ENCODE peak calls at places on chromosomes 1 and 21, in ten cellular contexts. J, A, E, D, C, G, L, X, T and Q are unnamed samples.

GRCh38 chr1:112083487-112083886 is 94.0 kb upstream of the KCND3 start:
- DNase-seq in L (peak; percentile 2), J (no peak), E (no peak), D (no peak), A (peak; percentile 25), T (no peak), G (no peak), X (no peak), C (no peak), Q (peak; percentile 1)

GRCh38 chr1:203006948-203007871 is at the start of gene TMEM183A:
- DNase-seq in A (peak; percentile 97), T (peak; percentile 97), C (peak; percentile 98), L (peak; percentile 96), X (peak; percentile 92), G (peak; percentile 99), D (peak; percentile 94), J (peak; percentile 54), E (peak; percentile 97), Q (peak; percentile 96)

GRCh38 chr1:231442735-231443134 is 20.6 kb upstream of the EGLN1 start:
- DNase-seq in E (no peak), D (no peak), A (peak; percentile 11), T (no peak), G (no peak), J (no peak), L (no peak), X (no peak), C (peak; percentile 17), Q (no peak)

GRCh38 chr1:74498901-74499300 is 13.5 kb downstream of the LRRC53 start:
- DNase-seq in L (no peak), A (no peak), E (no peak), X (no peak), T (no peak), J (no peak), G (no peak), C (no peak), D (no peak), Q (no peak)

GRCh38 chr1:26913754-26914619 is at the start of gene NR0B2:
- DNase-seq in T (no peak), A (no peak), L (no peak), G (no peak), C (peak; percentile 20), J (no peak), D (no peak), E (peak; percentile 83), X (no peak), Q (no peak)

GRCh38 chr1:155509064-155509463 is 53.5 kb downstream of the ASH1L start:
- DNase-seq in A (no peak), D (no peak), T (no peak), L (no peak), C (no peak), J (no peak), E (no peak), G (no peak), X (no peak), Q (no peak)

GRCh38 chr1:53410691-53411090 is 48.5 kb upstream of the DMRTB1 start:
- DNase-seq in A (no peak), T (no peak), X (no peak), E (no peak), G (peak; percentile 37), C (no peak), L (no peak), J (no peak), D (no peak), Q (no peak)

GRCh38 chr1:201673093-201673492 is 134.2 kb downstream of the NAV1 start:
- DNase-seq in X (no peak), E (no peak), J (no peak), G (no peak), C (no peak), A (no peak), T (no peak), L (no peak), D (no peak), Q (no peak)

GRCh38 chr1:92484472-92485373 is 2.0 kb downstream of the GFI1 start:
- DNase-seq in E (peak; percentile 59), L (no peak), A (peak; percentile 14), X (no peak), T (no peak), J (no peak), G (no peak), C (peak; percentile 38), D (peak; percentile 56), Q (no peak)

GRCh38 chr1:210291786-210292275 is 36.9 kb upstream of the HHAT start:
- DNase-seq in X (no peak), J (peak; percentile 38), A (peak; percentile 87), G (no peak), C (no peak), L (peak; percentile 40), D (no peak), E (no peak), T (no peak), Q (peak; percentile 98)

GRCh38 chr1:43573066-43573799 is 42.5 kb downstream of the PTPRF start:
- DNase-seq in A (no peak), J (no peak), X (no peak), T (no peak), E (no peak), L (peak; percentile 86), D (no peak), G (no peak), C (no peak), Q (peak; percentile 56)

GRCh38 chr21:41947596-41948403 is 6.0 kb downstream of the C2CD2 start:
- DNase-seq in C (no peak), E (no peak), A (peak; percentile 55), L (peak; percentile 42), G (no peak), D (no peak), T (no peak), J (no peak), X (no peak), Q (no peak)

GRCh38 chr1:13782634-13782995 is 82.6 kb downstream of the PRDM2 start:
- DNase-seq in X (no peak), G (no peak), J (no peak), T (no peak), L (no peak), D (no peak), A (no peak), C (no peak), E (no peak), Q (no peak)

GRCh38 chr21:35025206-35026152 is 23.6 kb downstream of the RUNX1 start:
- DNase-seq in X (no peak), T (no peak), L (no peak), A (no peak), D (no peak), E (no peak), J (no peak), G (peak; percentile 74), C (no peak), Q (no peak)

DNA sequence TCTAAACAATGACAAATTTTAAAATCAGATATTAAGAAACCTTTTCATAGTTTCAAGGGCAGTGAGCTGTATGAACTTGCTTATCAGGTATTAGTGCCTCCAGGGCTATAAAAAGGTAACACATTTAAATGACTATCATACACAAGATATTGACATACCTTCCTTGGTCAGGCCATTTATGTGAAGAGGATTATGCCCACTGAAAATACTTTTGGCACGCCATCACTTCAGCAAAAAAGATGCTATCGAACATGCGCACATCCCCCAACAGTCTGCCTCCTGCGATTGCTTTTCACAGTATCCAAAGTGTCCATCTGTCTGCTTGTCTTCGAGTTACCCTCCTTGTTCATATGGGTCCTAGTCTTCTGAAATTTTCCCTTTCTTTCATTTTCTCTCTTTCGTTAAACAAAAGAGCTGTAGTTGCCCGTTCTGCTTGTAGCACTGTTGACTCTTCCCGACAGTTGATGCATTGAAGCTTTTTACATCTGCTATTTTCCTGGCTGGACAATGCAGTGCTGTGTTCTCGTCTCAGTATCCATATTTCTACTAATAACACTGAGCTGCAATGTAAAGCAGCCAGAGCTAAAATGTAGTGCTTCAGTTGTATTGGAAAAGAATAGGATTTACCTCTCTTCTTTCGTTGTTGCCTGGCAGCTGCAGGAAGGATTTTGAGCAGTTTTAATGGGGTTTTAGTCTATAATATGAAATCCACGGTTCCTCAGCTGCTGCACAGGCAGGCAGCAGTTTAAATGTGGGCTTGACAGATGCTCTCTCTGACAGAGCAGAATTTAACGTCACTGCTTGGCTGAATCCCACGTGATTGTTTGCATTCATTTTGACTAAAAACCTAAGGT is at the start of gene B3GALT2:
- DNase-seq in G (no peak), A (peak; percentile 59), E (peak; percentile 67), X (no peak), T (no peak), D (peak; percentile 11), J (no peak), C (no peak), L (peak; percentile 44), Q (no peak)
- H3K4me3 ChIP-seq in G (no peak within 1 kb of the TSS), A (peak within 1 kb of the TSS; percentile 53), E (no peak within 1 kb of the TSS), X (no peak within 1 kb of the TSS), T (peak within 1 kb of the TSS; percentile 35), D (peak within 1 kb of the TSS; percentile 10), J (peak within 1 kb of the TSS; percentile 45), C (no peak within 1 kb of the TSS), L (peak within 1 kb of the TSS; percentile 29), Q (peak within 1 kb of the TSS; percentile 32)

DNA sequence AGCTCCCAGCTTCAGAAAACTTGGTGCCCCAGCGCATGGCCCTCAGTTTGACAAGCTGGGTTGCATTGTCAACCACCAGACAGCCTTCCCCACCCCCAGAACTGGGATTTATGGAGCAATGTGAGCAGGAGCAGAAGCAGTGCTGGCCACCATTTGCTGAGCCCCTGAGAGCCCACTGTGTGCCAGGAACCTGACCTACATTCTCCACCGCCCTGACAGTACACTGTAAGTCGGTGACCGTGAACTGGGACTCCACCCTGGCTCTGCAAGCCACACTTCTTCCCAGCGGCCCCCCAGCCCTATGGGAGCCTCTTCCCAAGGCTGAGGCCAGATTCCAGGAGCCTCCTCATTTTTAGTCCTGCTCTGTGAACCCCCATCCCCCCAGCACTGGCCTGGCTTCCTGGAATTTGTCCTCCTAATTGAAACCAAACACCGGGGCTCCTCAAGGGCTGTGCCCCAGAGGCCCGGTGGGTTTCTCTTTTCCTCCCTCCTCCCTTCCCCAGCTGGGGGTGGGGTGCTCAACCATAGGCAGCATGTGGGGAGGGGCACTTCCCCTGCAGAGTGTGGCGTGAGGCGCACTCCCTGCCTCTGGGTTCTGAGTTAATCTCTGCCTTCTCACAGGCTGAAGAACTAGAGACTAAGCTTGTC is 67.7 kb upstream of the ACOT11 start:
- DNase-seq in L (no peak), T (no peak), E (no peak), X (no peak), D (no peak), J (no peak), A (no peak), G (no peak), C (no peak), Q (no peak)
- H3K4me3 ChIP-seq in L (no peak overlapping the region), T (no peak overlapping the region), E (no peak overlapping the region), X (no peak overlapping the region), D (no peak overlapping the region), J (no peak overlapping the region), A (no peak overlapping the region), G (no peak overlapping the region), C (no peak overlapping the region), Q (no peak overlapping the region)

DNA sequence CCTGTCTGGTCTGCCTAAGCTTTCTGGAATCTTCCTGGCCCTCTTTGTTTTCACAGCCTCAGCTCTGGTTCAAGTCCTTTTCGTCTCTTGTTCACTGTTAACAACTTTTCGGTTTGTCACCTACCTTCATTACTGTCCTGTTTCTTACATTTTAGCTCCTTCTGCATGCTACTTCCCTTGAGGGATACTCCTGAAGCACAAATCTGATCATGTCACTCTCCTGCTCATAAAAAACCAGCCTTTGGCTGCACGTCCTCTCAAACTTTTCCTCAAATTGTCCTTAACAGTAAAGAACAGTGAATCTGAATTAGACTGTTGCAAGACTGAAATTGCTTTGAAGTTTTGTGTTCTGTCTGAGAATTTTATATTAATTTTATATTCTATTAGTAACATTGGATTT is 3.3 kb downstream of the RAVER2 start:
- DNase-seq in X (no peak), L (no peak), J (no peak), T (no peak), D (no peak), A (no peak), E (no peak), C (no peak), G (no peak), Q (no peak)
- H3K4me3 ChIP-seq in X (no peak overlapping the region), L (no peak overlapping the region), J (no peak overlapping the region), T (no peak overlapping the region), D (no peak overlapping the region), A (no peak overlapping the region), E (no peak overlapping the region), C (no peak overlapping the region), G (no peak overlapping the region), Q (no peak overlapping the region)

GRCh38 chr1:226798427-226799411 is 59.6 kb upstream of the ITPKB start:
- DNase-seq in E (peak; percentile 33), X (no peak), A (no peak), L (no peak), G (no peak), C (no peak), D (peak; percentile 48), T (no peak), J (no peak), Q (no peak)
- H3K4me3 ChIP-seq in E (no peak overlapping the region), X (no peak overlapping the region), A (no peak overlapping the region), L (no peak overlapping the region), G (no peak overlapping the region), C (no peak overlapping the region), D (peak overlapping the region; percentile 35), T (no peak overlapping the region), J (no peak overlapping the region), Q (no peak overlapping the region)